ENCODE peak calls at places on chromosome 10, in five cellular contexts. X, M, N, F and W are unnamed samples.

GRCh38 chr10:89926736-89927135 is 225.3 kb downstream of the KIF20B start:
- DNase-seq in X (no peak), M (no peak), N (no peak), F (no peak), W (no peak)

GRCh38 chr10:130360826-130361311 is 224.7 kb downstream of the GLRX3 start:
- DNase-seq in X (no peak), M (no peak), N (no peak), F (no peak), W (no peak)

GRCh38 chr10:118471863-118472262 is 123.6 kb downstream of the PRLHR start:
- DNase-seq in X (no peak), M (no peak), N (no peak), F (peak), W (no peak)

GRCh38 chr10:132910901-132911711 is 31.3 kb downstream of the CFAP46 start:
- DNase-seq in X (peak), M (no peak), N (no peak), F (no peak), W (no peak)

GRCh38 chr10:27100800-27101347 is 580 bp upstream of the ANKRD26 start:
- DNase-seq in X (no peak), M (no peak), N (no peak), F (no peak), W (no peak)

GRCh38 chr10:5538446-5538845 is 13.7 kb downstream of the CALML3 start:
- DNase-seq in X (peak), M (no peak), N (no peak), F (peak), W (peak)

GRCh38 chr10:96846395-96846794 is 14.3 kb downstream of the LCOR start:
- DNase-seq in X (no peak), M (no peak), N (no peak), F (peak), W (no peak)

GRCh38 chr10:87750001-87750651 is 67.9 kb downstream of the ATAD1 start:
- DNase-seq in X (no peak), M (no peak), N (no peak), F (peak), W (no peak)

DNA sequence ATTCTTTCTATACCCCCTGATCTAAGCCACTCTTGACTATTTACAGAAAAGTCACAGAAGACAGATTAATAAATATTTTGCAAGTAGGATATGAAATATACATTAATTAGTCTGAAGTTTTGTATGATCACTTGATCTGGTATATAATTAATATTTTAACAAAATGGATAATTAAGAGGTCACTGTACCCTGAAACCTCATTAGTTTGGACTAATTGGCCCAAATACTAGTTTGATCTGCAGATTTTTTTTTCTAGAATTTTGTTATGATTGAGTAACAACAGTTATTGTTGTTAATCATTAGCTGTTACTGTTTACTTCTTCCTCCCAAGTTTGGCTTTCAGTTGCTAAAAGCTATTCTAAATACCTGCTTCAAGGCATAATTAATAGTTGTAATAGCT is 2.7 kb downstream of the NHLRC2 start:
- DNase-seq in X (no peak), M (no peak), N (no peak), F (no peak), W (no peak)
- TF ChIP-seq CTCF in X (no peak), M (no peak), N (no peak), F (no peak), W (no peak)

GRCh38 chr10:324593-324992 is 189.3 kb downstream of the ZMYND11 start:
- DNase-seq in X (no peak), M (no peak), N (no peak), F (no peak), W (no peak)

GRCh38 chr10:326350-326749 is 191.1 kb downstream of the ZMYND11 start:
- DNase-seq in X (no peak), M (no peak), N (no peak), F (no peak), W (no peak)

GRCh38 chr10:320787-321186 is 185.5 kb downstream of the ZMYND11 start:
- DNase-seq in X (no peak), M (no peak), N (no peak), F (no peak), W (no peak)

GRCh38 chr10:325282-325681 is 190.0 kb downstream of the ZMYND11 start:
- DNase-seq in X (no peak), M (no peak), N (no peak), F (no peak), W (no peak)

GRCh38 chr10:323651-324293 is 188.5 kb downstream of the ZMYND11 start:
- DNase-seq in X (no peak), M (no peak), N (peak), F (peak), W (peak)
- TF ChIP-seq CTCF in X (no peak), M (no peak), N (no peak), F (no peak), W (no peak)

DNA sequence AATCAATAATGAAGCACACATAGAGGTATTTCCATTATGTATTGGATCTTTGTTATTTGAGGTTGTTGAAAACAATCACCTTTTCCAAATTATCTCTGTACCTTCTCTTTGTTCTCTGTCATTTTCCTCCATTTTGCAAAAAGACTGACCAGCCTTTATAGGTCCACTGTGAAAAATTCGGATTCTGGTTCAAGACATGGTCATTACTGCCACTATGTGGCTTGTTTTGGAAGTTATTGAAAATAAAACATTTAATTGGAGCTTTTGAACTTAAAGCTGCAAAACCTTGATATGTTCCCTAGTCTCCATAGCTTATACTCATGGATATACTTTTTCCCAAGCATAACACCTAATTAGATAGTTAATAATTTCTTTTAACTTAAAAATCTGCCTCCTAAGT is 1094.4 kb downstream of the NRG3 start:
- DNase-seq in X (no peak), M (no peak), N (no peak), F (peak), W (no peak)
- TF ChIP-seq CTCF in X (peak), M (no peak), N (no peak), F (no peak), W (peak)

GRCh38 chr10:78407009-78407711 is 373.5 kb downstream of the RPS24 start:
- DNase-seq in X (peak), M (peak), N (peak), F (peak), W (peak)

GRCh38 chr10:78406648-78407008 is 373.0 kb downstream of the RPS24 start:
- DNase-seq in X (no peak), M (no peak), N (no peak), F (no peak), W (no peak)

GRCh38 chr10:78408011-78408410 is 374.3 kb downstream of the RPS24 start:
- DNase-seq in X (no peak), M (no peak), N (no peak), F (no peak), W (peak)

GRCh38 chr10:78410046-78410965 is 376.6 kb downstream of the RPS24 start:
- DNase-seq in X (no peak), M (no peak), N (no peak), F (no peak), W (no peak)

GRCh38 chr10:78408671-78409472 is 375.2 kb downstream of the RPS24 start:
- DNase-seq in X (no peak), M (peak), N (no peak), F (no peak), W (peak)
- TF ChIP-seq CTCF in X (no peak), M (no peak), N (no peak), F (no peak), W (no peak)

DNA sequence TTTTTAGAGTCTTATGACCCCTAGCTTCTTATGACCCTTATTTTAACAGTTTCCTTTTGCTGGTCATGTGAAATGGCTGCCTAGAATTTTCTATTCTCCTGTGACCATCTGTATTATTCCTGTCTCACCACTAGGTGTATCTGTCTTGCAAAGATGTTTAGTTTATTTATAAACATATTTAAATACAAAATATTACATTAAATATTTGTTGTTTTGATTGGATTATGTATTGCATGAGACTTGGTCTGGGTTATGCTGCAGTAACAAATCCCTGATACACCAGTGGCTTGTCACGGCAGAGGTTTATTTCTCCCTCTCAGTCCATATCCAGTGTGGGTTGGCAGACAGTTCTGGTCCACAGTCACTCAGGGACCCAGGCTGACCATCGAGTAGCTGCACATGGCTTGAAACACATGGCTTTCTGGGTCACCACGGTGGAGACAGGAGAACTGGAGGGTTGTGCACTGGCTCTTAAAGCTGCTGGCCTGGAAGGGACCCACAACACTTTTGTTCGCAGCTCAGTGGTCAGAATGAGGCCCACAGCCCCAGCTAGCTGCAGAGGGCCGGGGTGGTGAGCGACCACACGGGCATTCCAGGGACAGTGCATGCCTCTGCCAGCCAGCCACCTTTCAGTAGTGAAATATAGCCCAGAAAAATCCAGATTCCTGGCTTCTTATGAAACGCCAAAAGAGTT is 7.4 kb downstream of the RASSF4 start:
- DNase-seq in X (no peak), M (no peak), N (no peak), F (no peak), W (peak)
- TF ChIP-seq CTCF in X (peak), M (no peak), N (no peak), F (no peak), W (no peak)